ENCODE peak calls at places on chromosome 10, in eight cellular contexts. V, S, F, L, A, D, J and G are unnamed samples.

GRCh38 chr10:35335718-35336083 is 608 bp upstream of the CCNY start:
- DNase-seq in V (no peak), S (no peak), F (peak; percentile 5), L (no peak), A (no peak), D (no peak), J (peak; percentile 26), G (no peak)

GRCh38 chr10:97042716-97043562 is 142.8 kb downstream of the SLIT1 start:
- DNase-seq in V (no peak), S (no peak), F (no peak), L (no peak), A (no peak), D (no peak), J (no peak), G (no peak)

GRCh38 chr10:31507427-31507826 is 188.4 kb downstream of the ZEB1 start:
- DNase-seq in V (no peak), S (no peak), F (no peak), L (no peak), A (no peak), D (no peak), J (no peak), G (no peak)

GRCh38 chr10:51649064-51649463 is 50.3 kb downstream of the CSTF2T start:
- DNase-seq in V (no peak), S (no peak), F (no peak), L (no peak), A (no peak), D (no peak), J (no peak), G (no peak)

GRCh38 chr10:49611815-49612512 is 1.9 kb downstream of the SLC18A3 start:
- DNase-seq in V (no peak), S (no peak), F (no peak), L (no peak), A (no peak), D (no peak), J (no peak), G (no peak)

GRCh38 chr10:130023454-130024230 is 59.6 kb upstream of the EBF3 start:
- DNase-seq in V (no peak), S (no peak), F (no peak), L (no peak), A (no peak), D (no peak), J (no peak), G (no peak)

GRCh38 chr10:132294561-132295320 is 13.0 kb downstream of the STK32C start:
- DNase-seq in V (no peak), S (no peak), F (no peak), L (no peak), A (no peak), D (no peak), J (peak; percentile 11), G (no peak)

GRCh38 chr10:14372616-14373015 is 41.9 kb upstream of the FRMD4A start:
- DNase-seq in V (no peak), S (no peak), F (no peak), L (no peak), A (no peak), D (no peak), J (no peak), G (no peak)

GRCh38 chr10:75754096-75754495 is 322.7 kb downstream of the LRMDA start:
- DNase-seq in V (no peak), S (no peak), F (no peak), L (no peak), A (no peak), D (no peak), J (no peak), G (no peak)

GRCh38 chr10:46092523-46093195 is 46.6 kb upstream of the MSMB start:
- DNase-seq in V (no peak), S (no peak), F (no peak), L (no peak), A (no peak), D (peak; percentile 49), J (no peak), G (no peak)

GRCh38 chr10:10869592-10869991 is 148.1 kb upstream of the CELF2 start:
- DNase-seq in V (no peak), S (no peak), F (no peak), L (peak; percentile 80), A (no peak), D (no peak), J (no peak), G (peak; percentile 47)

GRCh38 chr10:31353574-31353973 is 34.6 kb downstream of the ZEB1 start:
- DNase-seq in V (no peak), S (no peak), F (peak; percentile 78), L (peak; percentile 43), A (no peak), D (peak; percentile 12), J (no peak), G (peak; percentile 36)

GRCh38 chr10:103847909-103848468 is 7.4 kb downstream of the SH3PXD2A start:
- DNase-seq in V (no peak), S (no peak), F (no peak), L (no peak), A (no peak), D (no peak), J (no peak), G (no peak)

GRCh38 chr10:97411411-97411810 is 10.3 kb upstream of the RRP12 start:
- DNase-seq in V (no peak), S (no peak), F (peak; percentile 84), L (peak; percentile 34), A (no peak), D (no peak), J (no peak), G (no peak)

GRCh38 chr10:113094114-113094486 is 144.1 kb downstream of the TCF7L2 start:
- DNase-seq in V (no peak), S (no peak), F (no peak), L (no peak), A (no peak), D (peak; percentile 24), J (no peak), G (peak; percentile 32)

GRCh38 chr10:2280713-2281112 is 543.4 kb upstream of the ADARB2 start:
- DNase-seq in V (no peak), S (no peak), F (no peak), L (no peak), A (no peak), D (no peak), J (no peak), G (no peak)

GRCh38 chr10:921471-922414 is 9.8 kb downstream of the LARP4B start:
- DNase-seq in V (no peak), S (no peak), F (peak; percentile 83), L (peak; percentile 50), A (no peak), D (no peak), J (no peak), G (no peak)

GRCh38 chr10:132836832-132837540 is 51.0 kb upstream of the NKX6-2 start:
- DNase-seq in V (peak; percentile 30), S (peak; percentile 56), F (peak; percentile 36), L (no peak), A (peak; percentile 18), D (peak; percentile 71), J (no peak), G (peak; percentile 89)

GRCh38 chr10:98012654-98013053 is 17.8 kb downstream of the CRTAC1 start:
- DNase-seq in V (no peak), S (no peak), F (no peak), L (no peak), A (no peak), D (no peak), J (no peak), G (no peak)